ENCODE peak calls at places on chromosome 15, in four cellular contexts. Z, E, A and B are unnamed samples.

GRCh38 chr15:93221754-93222153 is 132.7 kb upstream of the RGMA start:
- DNase-seq in A (no peak), E (no peak), Z (no peak), B (no peak)

GRCh38 chr15:99110093-99110492 is 5.2 kb downstream of the SYNM start:
- DNase-seq in A (no peak), Z (no peak), E (no peak), B (no peak)

GRCh38 chr15:86164222-86164898 is 84.7 kb downstream of the AGBL1 start:
- DNase-seq in E (no peak), Z (no peak), A (no peak), B (no peak)

GRCh38 chr15:58324533-58324932 is 107.3 kb upstream of the LIPC start:
- DNase-seq in Z (no peak), A (no peak), E (no peak), B (no peak)

GRCh38 chr15:41501961-41502786 is 8.5 kb downstream of the ITPKA start:
- DNase-seq in A (no peak), E (peak; percentile 35), Z (no peak), B (no peak)

GRCh38 chr15:80228959-80229610 is 22.9 kb downstream of the CTXND1 start:
- DNase-seq in E (no peak), A (no peak), Z (no peak), B (no peak)

GRCh38 chr15:51649659-51650521 is 27.3 kb upstream of the DMXL2 start:
- DNase-seq in E (no peak), A (no peak), Z (peak; percentile 46), B (peak; percentile 51)

GRCh38 chr15:44713006-44713966 is 2.0 kb downstream of the B2M start:
- DNase-seq in Z (no peak), A (no peak), E (no peak), B (peak; percentile 60)